ENCODE peak calls at places on chromosomes 2 and 18, in eight cellular contexts. B is WERI-Rb-1, G is tibial artery, L is A549, H is cardiac muscle cell, Y is thyroid gland, P is astrocyte, Z is heart right ventricle. R is an unnamed sample.

GRCh38 chr2:75481041-75481836 is 79.5 kb downstream of the EVA1A start:
- DNase-seq in P (no peak), Z (no peak), H (peak), Y (no peak), B (no peak), G (no peak), L (peak), R (no peak)

GRCh38 chr2:159196393-159196925 is 90.0 kb downstream of the WDSUB1 start:
- DNase-seq in Z (no peak), L (no peak), P (no peak), H (no peak), B (no peak), Y (no peak), G (no peak), R (no peak)

GRCh38 chr2:68832161-68832869 is 38.9 kb downstream of the BMP10 start:
- DNase-seq in P (peak), B (no peak), L (peak), Z (peak), G (peak), H (peak), Y (no peak), R (peak)

GRCh38 chr2:236550298-236550697 is 19.3 kb upstream of the ACKR3 start:
- DNase-seq in Y (no peak), Z (no peak), H (no peak), P (no peak), B (no peak), L (no peak), G (no peak), R (no peak)

GRCh38 chr2:27890146-27891062 is at the start of the genes BABAM2 and RBKS:
- DNase-seq in Z (peak), P (peak), L (peak), B (peak), H (peak), G (peak), Y (peak), R (peak)

GRCh38 chr2:85326946-85327756 is 638 bp downstream of the TGOLN2 start:
- DNase-seq in Y (peak), Z (peak), B (peak), G (peak), H (peak), L (peak), P (no peak), R (peak)

GRCh38 chr2:41879367-41879871 is 168.4 kb upstream of the PKDCC start:
- DNase-seq in H (peak), L (no peak), Y (no peak), B (no peak), G (no peak), Z (no peak), P (peak), R (no peak)

GRCh38 chr2:240397924-240398611 is 37.4 kb upstream of the GPC1 start:
- DNase-seq in H (no peak), L (no peak), G (peak), Y (no peak), P (no peak), B (peak), Z (no peak), R (no peak)

GRCh38 chr2:38261569-38262513 is 115.2 kb downstream of the ATL2 start:
- DNase-seq in P (no peak), B (no peak), H (no peak), G (no peak), Z (no peak), L (no peak), Y (peak), R (no peak)

GRCh38 chr2:11121099-11121822 is 34.0 kb upstream of the SLC66A3 start:
- DNase-seq in G (no peak), B (peak), H (peak), P (no peak), L (no peak), Y (no peak), Z (no peak), R (no peak)

GRCh38 chr2:157935378-157935726 is 59.2 kb upstream of the ACVR1 start:
- DNase-seq in B (no peak), P (no peak), L (no peak), Y (no peak), H (no peak), G (no peak), Z (no peak), R (no peak)

GRCh38 chr2:238162516-238163441 is 4.0 kb downstream of the ERFE start:
- DNase-seq in Y (peak), Z (no peak), B (no peak), H (peak), P (no peak), G (no peak), L (no peak), R (peak)

GRCh38 chr2:241803387-241804325 is 5.3 kb upstream of the NEU4 start:
- DNase-seq in Y (peak), G (peak), B (peak), L (peak), P (peak), Z (peak), H (peak), R (peak)

GRCh38 chr18:74949611-74950010 is 259.3 kb downstream of the PTGR3 start:
- DNase-seq in B (no peak), P (peak), L (no peak), H (no peak), Y (no peak), Z (no peak), G (no peak), R (no peak)

GRCh38 chr2:45315881-45316280 is 295.2 kb downstream of the SRBD1 start:
- DNase-seq in G (no peak), H (peak), L (no peak), B (no peak), P (peak), Y (no peak), Z (no peak), R (no peak)

GRCh38 chr2:25305197-25305596 is 36.5 kb downstream of the DNMT3A start:
- DNase-seq in Z (no peak), H (no peak), B (no peak), G (no peak), P (no peak), L (no peak), Y (no peak), R (no peak)

GRCh38 chr2:113966832-113967231 is 76.9 kb downstream of the ACTR3 start:
- DNase-seq in B (no peak), L (peak), H (peak), Y (no peak), Z (no peak), G (no peak), P (peak), R (no peak)

GRCh38 chr2:14826518-14826917 is 194.0 kb downstream of the LRATD1 start:
- DNase-seq in L (no peak), H (no peak), Y (no peak), Z (no peak), P (no peak), B (no peak), G (no peak), R (no peak)

GRCh38 chr2:235577404-235578330 is 83.8 kb downstream of the AGAP1 start:
- DNase-seq in P (peak), B (no peak), Z (peak), L (no peak), G (no peak), H (peak), Y (no peak), R (peak)

GRCh38 chr18:6885992-6886823 is 156.7 kb downstream of the ARHGAP28 start:
- DNase-seq in B (peak), Y (peak), L (peak), P (peak), G (no peak), Z (no peak), H (peak), R (no peak)

GRCh38 chr2:121902616-121903015 is 147.2 kb downstream of the TSN start:
- DNase-seq in P (no peak), B (no peak), Y (no peak), L (no peak), H (no peak), G (no peak), Z (peak), R (no peak)

GRCh38 chr2:153509133-153509532 is 30.6 kb upstream of the RPRM start:
- DNase-seq in Z (no peak), H (no peak), Y (no peak), G (no peak), L (no peak), P (no peak), B (no peak), R (no peak)

GRCh38 chr2:43186679-43187374 is 39.6 kb downstream of the ZFP36L2 start:
- DNase-seq in L (no peak), Z (no peak), Y (peak), P (no peak), H (no peak), B (peak), G (no peak), R (peak)

GRCh38 chr18:6374935-6375529 is 39.7 kb downstream of the L3MBTL4 start:
- DNase-seq in L (no peak), H (no peak), B (no peak), G (no peak), P (no peak), Y (no peak), Z (no peak), R (no peak)

GRCh38 chr2:2165135-2165534 is 165.9 kb downstream of the MYT1L start:
- DNase-seq in L (no peak), Z (no peak), B (no peak), H (no peak), P (no peak), Y (no peak), G (no peak), R (no peak)

GRCh38 chr2:23293756-23294155 is 91.2 kb upstream of the KLHL29 start:
- DNase-seq in Z (no peak), L (no peak), B (no peak), P (no peak), G (no peak), Y (no peak), H (peak), R (no peak)

GRCh38 chr2:199602271-199602895 is 144.6 kb upstream of the SATB2 start:
- DNase-seq in G (no peak), L (peak), B (peak), Z (no peak), H (peak), Y (no peak), P (no peak), R (no peak)

GRCh38 chr2:96202152-96202856 is 6.3 kb downstream of the STARD7 start:
- DNase-seq in Z (no peak), P (peak), G (no peak), H (no peak), L (no peak), B (no peak), Y (peak), R (no peak)

GRCh38 chr2:88959480-88960204 is 268.2 kb downstream of the RPIA start:
- DNase-seq in Z (no peak), L (peak), Y (no peak), H (peak), G (no peak), B (no peak), P (no peak), R (no peak)

GRCh38 chr18:76908277-76908676 is 85.9 kb downstream of the ZNF236 start:
- DNase-seq in Z (no peak), G (no peak), L (no peak), B (no peak), Y (no peak), P (no peak), H (no peak), R (no peak)

GRCh38 chr2:8258406-8258805 is 423.4 kb upstream of the ID2 start:
- DNase-seq in L (no peak), B (no peak), G (no peak), Z (no peak), P (no peak), Y (no peak), H (no peak), R (no peak)

GRCh38 chr2:17000083-17000482 is 334.4 kb upstream of the CYRIA start:
- DNase-seq in L (no peak), Z (no peak), Y (no peak), H (no peak), G (no peak), B (no peak), P (no peak), R (no peak)

GRCh38 chr2:128520787-128521186 is 202.1 kb upstream of the HS6ST1 start:
- DNase-seq in Z (no peak), G (no peak), P (no peak), L (no peak), H (no peak), B (no peak), Y (no peak), R (peak)

GRCh38 chr2:224381913-224382647 is 19.8 kb downstream of the FAM124B start:
- DNase-seq in Y (no peak), G (no peak), H (peak), B (no peak), Z (no peak), P (no peak), L (no peak), R (no peak)

GRCh38 chr2:224379210-224379609 is 22.7 kb downstream of the FAM124B start:
- DNase-seq in H (no peak), Z (no peak), L (no peak), G (no peak), Y (no peak), B (no peak), P (no peak), R (no peak)

GRCh38 chr2:224379986-224380385 is 21.9 kb downstream of the FAM124B start:
- DNase-seq in B (no peak), Z (no peak), Y (no peak), G (no peak), P (no peak), H (no peak), L (no peak), R (no peak)

GRCh38 chr2:224382973-224383555 is 18.8 kb downstream of the FAM124B start:
- DNase-seq in B (no peak), P (no peak), L (no peak), G (no peak), H (no peak), Z (no peak), Y (no peak), R (no peak)

GRCh38 chr2:224378087-224379085 is 23.5 kb downstream of the FAM124B start:
- DNase-seq in G (no peak), P (no peak), L (no peak), H (no peak), B (no peak), Z (no peak), Y (no peak), R (no peak)
- TF ChIP-seq CTCF in G (no peak), P (peak), L (no peak), H (peak), B (no peak), Z (no peak), Y (no peak), R (no peak)

DNA sequence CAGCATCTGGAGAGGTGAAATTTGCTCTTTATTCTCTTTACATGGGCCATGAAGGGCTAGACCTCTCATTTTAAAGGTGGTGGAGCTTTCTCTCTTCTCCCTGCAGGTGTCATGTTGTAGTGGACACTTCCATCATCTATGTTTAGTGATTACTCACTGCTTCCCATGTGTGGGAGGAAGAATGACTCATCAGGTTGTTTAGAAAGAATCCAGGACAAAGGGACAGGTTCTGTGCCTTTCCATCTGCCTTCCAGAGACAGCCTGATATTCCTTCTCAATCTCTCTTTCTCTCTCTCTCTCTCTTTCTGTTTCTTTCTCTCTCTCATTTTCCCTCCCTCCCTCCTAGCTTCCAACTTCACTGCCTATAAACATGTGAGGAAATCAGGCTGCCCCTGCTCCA is 38.7 kb downstream of the SCG2 start:
- DNase-seq in G (no peak), Y (no peak), H (peak), P (peak), B (no peak), L (peak), Z (no peak), R (no peak)
- H3K27ac ChIP-seq in G (no peak), Y (no peak), H (no peak), P (peak), B (no peak), L (peak), Z (no peak), R (no peak)

GRCh38 chr2:31729442-31730092 is 148.8 kb upstream of the SRD5A2 start:
- DNase-seq in G (no peak), B (no peak), H (peak), Y (no peak), Z (no peak), L (peak), P (no peak), R (no peak)
- TF ChIP-seq CTCF in G (no peak), B (peak), H (peak), Y (no peak), Z (peak), L (peak), P (peak), R (peak)

GRCh38 chr2:232653441-232653840 is 20.0 kb downstream of the EFHD1 start:
- DNase-seq in B (no peak), Z (no peak), Y (no peak), G (no peak), L (no peak), H (no peak), P (no peak), R (no peak)
- H3K27ac ChIP-seq in B (no peak), Z (no peak), Y (no peak), G (peak), L (no peak), H (no peak), P (no peak), R (peak)